ENCODE peak calls at places on chromosomes 3 and 15, in four cellular contexts. Y is OCI-LY7; E is CD8-positive, alpha-beta T cell; M is upper lobe of right lung. H is an unnamed sample.

GRCh38 chr3:134077649-134078081 is 47.9 kb upstream of the SLCO2A1 start:
- DNase-seq in Y (no peak), M (no peak), E (no peak), H (no peak)

GRCh38 chr3:146550743-146551510 is 6.5 kb upstream of the PLSCR1 start:
- DNase-seq in Y (no peak), E (no peak), M (no peak), H (peak; percentile 63)

GRCh38 chr3:134342269-134342668 is 32.0 kb downstream of the AMOTL2 start:
- DNase-seq in M (no peak), E (no peak), Y (no peak), H (no peak)

GRCh38 chr3:108062051-108062450 is 28.8 kb downstream of the CD47 start:
- DNase-seq in M (no peak), Y (peak; percentile 30), E (no peak), H (no peak)

GRCh38 chr15:31552482-31553099 is 226.0 kb downstream of the KLF13 start:
- DNase-seq in E (no peak), Y (no peak), M (no peak), H (no peak)

GRCh38 chr3:156814295-156814694 is 11.9 kb upstream of the LEKR1 start:
- DNase-seq in E (no peak), Y (no peak), M (no peak), H (no peak)

GRCh38 chr15:52798529-52799101 is 8.5 kb upstream of the ONECUT1 start:
- DNase-seq in Y (no peak), E (no peak), M (no peak), H (no peak)

GRCh38 chr3:116083686-116084085 is 361.6 kb downstream of the LSAMP start:
- DNase-seq in E (no peak), M (no peak), Y (no peak), H (no peak)

GRCh38 chr3:137105277-137105977 is 147.6 kb downstream of the IL20RB start:
- DNase-seq in M (no peak), Y (peak; percentile 70), E (no peak), H (peak; percentile 82)

GRCh38 chr15:79432345-79433311 is 492 bp downstream of the MINAR1 start:
- DNase-seq in M (no peak), E (no peak), Y (no peak), H (peak; percentile 20)

GRCh38 chr3:170741756-170742530 is 128.1 kb downstream of the RPL22L1 start:
- DNase-seq in M (no peak), E (no peak), Y (no peak), H (no peak)

GRCh38 chr15:87733005-87733404 is 523.5 kb downstream of the NTRK3 start:
- DNase-seq in E (no peak), M (no peak), Y (no peak), H (peak; percentile 45)

GRCh38 chr3:193982258-193982659 is 153.7 kb upstream of the HES1 start:
- DNase-seq in Y (no peak), E (no peak), M (peak; percentile 75), H (no peak)

GRCh38 chr3:4888913-4889846 is 90.1 kb upstream of the BHLHE40 start:
- DNase-seq in Y (no peak), E (peak; percentile 16), M (no peak), H (no peak)

GRCh38 chr3:96813820-96814580 is 394 bp upstream of the EPHA6 start:
- DNase-seq in E (no peak), Y (no peak), M (peak; percentile 70), H (peak; percentile 85)

GRCh38 chr15:68583936-68584703 is 5.3 kb downstream of the CORO2B start:
- DNase-seq in Y (no peak), E (no peak), M (no peak), H (no peak)

GRCh38 chr3:17810759-17811158 is 68.3 kb upstream of the TBC1D5 start:
- DNase-seq in M (no peak), Y (peak; percentile 11), E (no peak), H (no peak)

GRCh38 chr3:120796944-120797343 is 54.4 kb downstream of the GTF2E1 start:
- DNase-seq in E (no peak), Y (no peak), M (no peak), H (no peak)

GRCh38 chr15:23035964-23036566 is 3.3 kb downstream of the TUBGCP5 start:
- DNase-seq in Y (peak; percentile 70), M (no peak), E (no peak), H (peak; percentile 57)

GRCh38 chr3:170475091-170475705 is 56.5 kb downstream of the CLDN11 start:
- DNase-seq in E (no peak), M (no peak), Y (no peak), H (no peak)

GRCh38 chr3:156174229-156174847 is 54.0 kb downstream of the KCNAB1 start:
- DNase-seq in Y (no peak), E (no peak), M (no peak), H (peak; percentile 34)

GRCh38 chr15:66766282-66767228 is 64.5 kb downstream of the SMAD6 start:
- DNase-seq in Y (no peak), E (no peak), M (peak; percentile 4), H (peak; percentile 37)

GRCh38 chr3:139006051-139006716 is at the start of gene PRR23A:
- DNase-seq in E (no peak), M (no peak), Y (no peak), H (no peak)

GRCh38 chr3:18425641-18426403 is 683 bp upstream of the SATB1 start:
- DNase-seq in E (peak; percentile 57), M (peak; percentile 88), Y (peak; percentile 55), H (peak; percentile 78)

GRCh38 chr3:95280711-95281352 is 1218.0 kb downstream of the NSUN3 start:
- DNase-seq in M (no peak), Y (no peak), E (no peak), H (no peak)

GRCh38 chr3:14130707-14131106 is 5.9 kb downstream of the TMEM43 start:
- DNase-seq in E (no peak), Y (no peak), M (no peak), H (no peak)

GRCh38 chr3:23873941-23874340 is 42.8 kb downstream of the NKIRAS1 start:
- DNase-seq in M (no peak), E (no peak), Y (no peak), H (no peak)
- H3K27ac ChIP-seq in M (no peak overlapping the region), E (no peak overlapping the region), Y (no peak overlapping the region), H (no peak overlapping the region)

GRCh38 chr3:83235180-83235814 is 1473.9 kb upstream of the GBE1 start:
- DNase-seq in M (no peak), E (no peak), Y (no peak), H (no peak)
- H3K27ac ChIP-seq in M (no peak overlapping the region), E (no peak overlapping the region), Y (no peak overlapping the region), H (no peak overlapping the region)

GRCh38 chr15:37819191-37819590 is 115.2 kb upstream of the TMCO5A start:
- DNase-seq in Y (no peak), E (no peak), M (no peak), H (no peak)

GRCh38 chr15:37820380-37821128 is 113.9 kb upstream of the TMCO5A start:
- DNase-seq in M (no peak), Y (no peak), E (no peak), H (no peak)

GRCh38 chr15:37823601-37824275 is 110.7 kb upstream of the TMCO5A start:
- DNase-seq in Y (no peak), M (no peak), E (no peak), H (no peak)

GRCh38 chr15:37824717-37825382 is 109.6 kb upstream of the TMCO5A start:
- DNase-seq in E (no peak), Y (no peak), M (no peak), H (peak; percentile 54)
- H3K27ac ChIP-seq in E (no peak overlapping the region), Y (no peak overlapping the region), M (no peak overlapping the region), H (no peak overlapping the region)

DNA sequence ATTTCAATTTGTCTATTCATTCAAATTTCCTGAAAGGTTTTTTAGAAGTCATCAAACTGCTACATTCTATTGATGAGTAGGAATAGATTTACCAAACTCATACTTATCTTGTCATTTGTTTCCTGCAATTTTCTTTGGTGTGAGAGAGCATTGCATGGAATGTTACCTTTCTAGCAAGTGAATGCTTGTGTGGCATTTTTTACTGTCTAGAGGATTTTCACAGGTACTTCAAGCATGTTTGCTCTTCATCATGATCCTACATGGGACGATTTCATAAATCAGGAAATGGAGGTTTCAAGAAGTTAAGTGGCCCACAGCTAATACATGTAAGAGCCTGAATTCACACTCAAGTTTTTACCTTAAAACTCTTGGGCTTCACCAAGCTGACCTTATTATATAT is 26.1 kb downstream of the TGFBR2 start:
- DNase-seq in E (no peak), Y (no peak), M (no peak), H (no peak)
- H3K27ac ChIP-seq in E (peak overlapping the region; percentile 43), Y (no peak overlapping the region), M (peak overlapping the region; percentile 65), H (peak overlapping the region; percentile 32)

DNA sequence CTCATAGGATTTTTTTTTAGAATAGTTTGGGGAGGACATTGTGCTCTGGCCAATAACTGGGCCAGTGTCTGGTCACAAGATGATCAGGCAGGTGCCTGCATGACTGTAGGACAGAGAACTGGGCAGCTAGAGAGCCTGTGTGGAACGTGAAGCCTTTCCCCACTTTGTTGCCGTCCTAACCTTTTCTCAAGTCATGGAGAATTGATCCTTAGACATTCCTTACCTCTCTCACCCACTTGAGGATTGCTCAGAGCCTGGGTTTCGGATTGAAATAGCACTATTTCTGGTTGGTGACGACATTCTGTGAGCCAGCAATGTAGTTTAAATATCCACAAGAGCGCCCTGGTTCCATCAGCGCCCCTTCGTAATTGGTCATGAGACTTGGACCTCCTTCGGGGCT is 138.4 kb downstream of the IGF1R start:
- DNase-seq in Y (no peak), E (no peak), M (no peak), H (no peak)
- H3K27ac ChIP-seq in Y (no peak overlapping the region), E (no peak overlapping the region), M (no peak overlapping the region), H (peak overlapping the region; percentile 73)

GRCh38 chr3:73502609-73503560 is 121.9 kb downstream of the PDZRN3 start:
- DNase-seq in M (no peak), Y (peak; percentile 68), E (peak; percentile 19), H (peak; percentile 82)
- H3K27ac ChIP-seq in M (no peak overlapping the region), Y (no peak overlapping the region), E (no peak overlapping the region), H (peak overlapping the region; percentile 67)

GRCh38 chr15:65730560-65731172 is 61.4 kb downstream of the DENND4A start:
- DNase-seq in Y (no peak), E (no peak), M (no peak), H (no peak)

GRCh38 chr15:65738649-65739048 is 53.4 kb downstream of the DENND4A start:
- DNase-seq in Y (no peak), M (no peak), E (no peak), H (no peak)

GRCh38 chr15:65731926-65732325 is 60.2 kb downstream of the DENND4A start:
- DNase-seq in Y (no peak), M (no peak), E (no peak), H (no peak)

GRCh38 chr15:65732698-65733097 is 59.4 kb downstream of the DENND4A start:
- DNase-seq in E (no peak), M (no peak), Y (no peak), H (no peak)
- H3K27ac ChIP-seq in E (no peak overlapping the region), M (no peak overlapping the region), Y (no peak overlapping the region), H (no peak overlapping the region)

DNA sequence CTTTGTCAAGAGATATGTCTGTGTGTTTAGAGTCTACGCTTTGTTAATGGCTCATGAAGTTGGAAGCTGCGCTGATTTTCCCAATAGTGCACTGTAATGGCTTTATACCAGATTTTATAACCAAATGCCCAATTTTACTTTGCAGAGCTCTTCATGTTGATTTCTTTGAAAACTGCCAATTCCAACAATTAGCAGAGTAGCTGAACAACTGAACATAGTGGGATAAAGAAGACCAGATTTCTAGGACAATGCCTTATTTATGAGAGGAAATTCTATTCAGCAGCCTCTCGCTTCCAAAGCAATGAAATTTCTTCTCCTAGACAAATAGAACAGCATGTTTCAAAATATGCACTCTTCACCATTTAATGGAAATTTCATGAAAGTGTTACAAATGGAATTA is 66.9 kb upstream of the PROK2 start:
- DNase-seq in M (no peak), E (no peak), Y (no peak), H (no peak)
- H3K27ac ChIP-seq in M (no peak overlapping the region), E (no peak overlapping the region), Y (no peak overlapping the region), H (no peak overlapping the region)